ENCODE peak calls at places on chromosomes 7 and 10, in four cellular contexts. U is neuronal stem cell, O is heart left ventricle, D is Peyer's patch. C is an unnamed sample.

GRCh38 chr7:99267530-99268360 is 4.9 kb upstream of the MYH16 start:
- DNase-seq in U (no peak), O (no peak), D (no peak), C (peak; percentile 28)

GRCh38 chr7:117809958-117810357 is 63.3 kb downstream of the CTTNBP2 start:
- DNase-seq in O (no peak), D (peak; percentile 56), U (no peak), C (no peak)

GRCh38 chr10:51892313-51892712 is 192.9 kb upstream of the CSTF2T start:
- DNase-seq in D (no peak), U (no peak), O (no peak), C (no peak)

GRCh38 chr10:122647383-122647968 is 52.2 kb downstream of the C10orf120 start:
- DNase-seq in U (no peak), O (no peak), D (peak; percentile 22), C (peak; percentile 38)

GRCh38 chr10:92222603-92223275 is 68.1 kb downstream of the CPEB3 start:
- DNase-seq in U (no peak), D (no peak), O (no peak), C (no peak)

GRCh38 chr10:132465889-132466519 is 69.0 kb downstream of the PWWP2B start:
- DNase-seq in U (no peak), D (no peak), O (no peak), C (no peak)

GRCh38 chr7:25665903-25666670 is 437.8 kb upstream of the NPVF start:
- DNase-seq in O (no peak), U (no peak), D (no peak), C (no peak)

GRCh38 chr10:78212786-78213175 is 179.1 kb downstream of the RPS24 start:
- DNase-seq in O (no peak), U (no peak), D (no peak), C (no peak)

GRCh38 chr7:126163647-126164046 is 1089.1 kb downstream of the GRM8 start:
- DNase-seq in O (no peak), U (no peak), D (no peak), C (no peak)

DNA sequence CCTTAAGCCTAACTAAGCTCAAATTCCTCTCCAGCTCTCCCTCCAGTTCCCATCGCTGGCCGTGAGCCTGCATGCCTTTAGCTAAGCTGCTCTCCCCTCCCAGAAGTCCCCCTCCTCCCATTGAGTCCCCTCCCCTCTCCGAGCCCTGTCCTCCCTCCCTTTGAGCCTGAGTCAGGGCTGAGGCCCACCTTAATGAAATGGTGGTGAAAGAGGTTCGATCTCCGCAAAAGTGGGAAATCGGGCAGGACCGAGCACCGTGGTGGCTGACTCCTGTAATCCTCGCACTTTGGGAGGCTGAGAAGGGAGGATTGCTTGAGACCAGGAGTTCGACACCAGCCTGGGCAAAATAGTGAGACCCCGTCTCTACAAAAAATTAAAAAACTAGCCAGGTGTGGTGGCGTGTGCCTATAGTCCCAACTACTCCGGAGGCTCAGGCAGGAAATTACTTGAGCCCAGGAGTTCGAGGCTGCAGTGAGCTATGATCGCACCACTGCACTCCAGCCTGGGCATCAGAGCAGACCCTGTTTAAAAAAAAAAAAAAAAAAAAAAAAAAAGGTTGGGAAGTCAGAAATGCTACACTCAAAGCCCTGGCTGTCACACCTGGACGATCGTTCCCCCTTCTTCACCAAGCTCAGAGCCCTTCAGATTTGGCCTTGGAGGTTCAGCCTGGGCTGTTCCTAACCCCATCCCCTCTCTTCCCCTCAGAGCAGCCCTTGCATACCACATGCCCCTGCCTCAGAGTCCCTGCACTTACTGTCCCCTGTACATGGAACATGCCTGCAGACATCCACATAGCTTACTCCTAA is 993 bp upstream of the CLDN3 start:
- DNase-seq in U (no peak), O (no peak), D (no peak), C (no peak)
- H3K4me3 ChIP-seq in U (peak overlapping the region; percentile 75), O (no peak overlapping the region), D (no peak overlapping the region), C (no peak overlapping the region)

GRCh38 chr7:151172273-151173141 is 5.0 kb upstream of the GBX1 start:
- DNase-seq in D (peak; percentile 86), U (peak; percentile 78), O (peak; percentile 72), C (peak; percentile 63)
- H3K4me1 ChIP-seq in D (no peaks in the 10 kb centered on the region), U (no peaks in the 10 kb centered on the region), O (peaks cover 7% of the 10 kb centered on the region), C (peaks cover 8% of the 10 kb centered on the region)

GRCh38 chr10:68303849-68304412 is 27.9 kb upstream of the HNRNPH3 start:
- DNase-seq in D (peak; percentile 78), O (no peak), U (no peak), C (no peak)
- H3K27ac ChIP-seq in D (no peak overlapping the region), O (no peak overlapping the region), U (no peak overlapping the region), C (no peak overlapping the region)

DNA sequence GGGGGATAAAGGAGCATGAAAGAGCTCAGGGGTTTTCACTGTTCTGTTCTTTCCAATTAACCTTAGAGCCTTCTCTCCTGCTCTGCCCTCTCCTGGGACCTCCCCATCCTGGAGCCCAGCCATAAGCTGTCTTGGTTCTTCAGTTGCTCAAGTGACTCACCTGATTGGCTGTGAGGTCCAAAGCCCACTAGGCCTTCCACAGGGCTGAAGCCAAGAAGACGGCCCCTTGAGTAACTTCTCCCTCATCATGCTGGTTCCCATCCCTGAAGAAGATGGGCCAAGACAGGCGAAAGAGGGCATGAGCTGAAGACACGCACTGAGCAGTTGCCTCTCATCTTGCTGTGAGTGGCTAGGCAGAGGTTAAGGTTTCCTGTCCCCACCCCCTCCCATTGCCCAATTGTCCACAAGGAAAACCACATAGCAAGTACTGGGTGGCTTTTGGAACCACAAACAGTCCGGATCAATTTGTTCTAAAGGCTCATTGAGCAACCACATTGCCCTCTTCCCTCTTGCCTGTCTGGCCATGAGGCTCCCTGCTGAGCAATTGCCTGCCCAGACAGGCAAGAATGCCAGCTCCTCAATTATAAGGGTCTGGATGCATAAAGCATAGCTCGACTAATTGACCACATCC is 43.9 kb upstream of the GPAM start:
- DNase-seq in D (no peak), O (no peak), U (no peak), C (no peak)
- H3K4me3 ChIP-seq in D (no peak overlapping the region), O (no peak overlapping the region), U (no peak overlapping the region), C (no peak overlapping the region)